ENCODE peak calls at places on chromosomes 12 and 14, in seven cellular contexts. One of them, this sample, is unnamed.

GRCh38 chr12:70366581-70367267 is 634 bp downstream of the KCNMB4 start:
- DNase-seq in lung microvascular endothelial cell: peak; percentile 21
- DNase-seq in H7: peak; percentile 80
- DNase-seq in pons: peak; percentile 9
- DNase-seq in colonic mucosa: peak; percentile 37
- DNase-seq in amygdala: peak; percentile 30
- DNase-seq in ELR: peak; percentile 46
- DNase-seq in this sample: peak; percentile 48

GRCh38 chr12:130013771-130014484 is 110.1 kb upstream of the TMEM132D start:
- DNase-seq in colonic mucosa: peak; percentile 45
- DNase-seq in pons: peak; percentile 77
- DNase-seq in ELR: peak; percentile 9
- DNase-seq in lung microvascular endothelial cell: peak; percentile 62
- DNase-seq in amygdala: peak; percentile 63
- DNase-seq in H7: peak; percentile 93
- DNase-seq in this sample: peak; percentile 10

GRCh38 chr12:25972783-25973182 is 14.3 kb downstream of the RASSF8 start:
- DNase-seq in H7: no peak
- DNase-seq in pons: no peak
- DNase-seq in ELR: peak; percentile 51
- DNase-seq in lung microvascular endothelial cell: no peak
- DNase-seq in amygdala: no peak
- DNase-seq in colonic mucosa: no peak
- DNase-seq in this sample: no peak

GRCh38 chr14:90305176-90305601 is 26.6 kb downstream of the NRDE2 start:
- DNase-seq in pons: no peak
- DNase-seq in lung microvascular endothelial cell: no peak
- DNase-seq in H7: no peak
- DNase-seq in amygdala: no peak
- DNase-seq in ELR: no peak
- DNase-seq in colonic mucosa: no peak
- DNase-seq in this sample: no peak

GRCh38 chr12:119988440-119988787 is 622 bp upstream of the BICDL1 start:
- DNase-seq in H7: no peak
- DNase-seq in ELR: peak; percentile 58
- DNase-seq in pons: peak; percentile 16
- DNase-seq in colonic mucosa: no peak
- DNase-seq in lung microvascular endothelial cell: peak; percentile 0
- DNase-seq in amygdala: peak; percentile 49
- DNase-seq in this sample: no peak

GRCh38 chr12:54984602-54985376 is at the start of gene TESPA1:
- DNase-seq in lung microvascular endothelial cell: no peak
- DNase-seq in pons: peak; percentile 62
- DNase-seq in colonic mucosa: peak; percentile 59
- DNase-seq in H7: no peak
- DNase-seq in ELR: no peak
- DNase-seq in amygdala: no peak
- DNase-seq in this sample: peak; percentile 82

GRCh38 chr12:125329239-125330238 is 264.3 kb downstream of the AACS start:
- DNase-seq in colonic mucosa: no peak
- DNase-seq in amygdala: no peak
- DNase-seq in ELR: no peak
- DNase-seq in pons: no peak
- DNase-seq in H7: peak; percentile 62
- DNase-seq in lung microvascular endothelial cell: no peak
- DNase-seq in this sample: no peak

GRCh38 chr12:76706099-76706498 is 57.8 kb upstream of the ZDHHC17 start:
- DNase-seq in lung microvascular endothelial cell: no peak
- DNase-seq in ELR: peak; percentile 52
- DNase-seq in amygdala: no peak
- DNase-seq in pons: no peak
- DNase-seq in H7: no peak
- DNase-seq in colonic mucosa: no peak
- DNase-seq in this sample: no peak

GRCh38 chr14:98136019-98136418 is 1136.0 kb downstream of the BCL11B start:
- DNase-seq in H7: no peak
- DNase-seq in lung microvascular endothelial cell: no peak
- DNase-seq in colonic mucosa: no peak
- DNase-seq in amygdala: no peak
- DNase-seq in ELR: no peak
- DNase-seq in pons: no peak
- DNase-seq in this sample: no peak

GRCh38 chr12:65334534-65334933 is 56.1 kb downstream of the MSRB3 start:
- DNase-seq in amygdala: no peak
- DNase-seq in H7: no peak
- DNase-seq in colonic mucosa: no peak
- DNase-seq in ELR: no peak
- DNase-seq in pons: no peak
- DNase-seq in lung microvascular endothelial cell: no peak
- DNase-seq in this sample: no peak

GRCh38 chr12:126558810-126559209 is 1493.6 kb downstream of the AACS start:
- DNase-seq in lung microvascular endothelial cell: peak; percentile 67
- DNase-seq in H7: no peak
- DNase-seq in ELR: no peak
- DNase-seq in pons: no peak
- DNase-seq in amygdala: no peak
- DNase-seq in colonic mucosa: no peak
- DNase-seq in this sample: no peak

GRCh38 chr14:78399316-78399889 is 229.2 kb downstream of the NRXN3 start:
- DNase-seq in amygdala: no peak
- DNase-seq in ELR: peak; percentile 5
- DNase-seq in lung microvascular endothelial cell: no peak
- DNase-seq in H7: peak; percentile 5
- DNase-seq in colonic mucosa: no peak
- DNase-seq in pons: no peak
- DNase-seq in this sample: no peak

GRCh38 chr12:132489078-132489601 is 811 bp upstream of the FBRSL1 start:
- DNase-seq in colonic mucosa: peak; percentile 52
- DNase-seq in ELR: peak; percentile 17
- DNase-seq in lung microvascular endothelial cell: peak; percentile 34
- DNase-seq in pons: no peak
- DNase-seq in H7: no peak
- DNase-seq in amygdala: no peak
- DNase-seq in this sample: peak; percentile 63

This sample was measured in activated T-helper 1 cell treated with anti-CD3 and anti-CD28 coated beads, Interleukin-12 subunit alpha, Interleukin-12 subunit beta, Interleukin-2, Interleukin-4 antibody, amounts not matched to agents 30 ng/mL and 10 ng/mL and 1 ng/mL, durations not matched to agents 14 hours and 24 hours and 36 hours.